ENCODE peak calls at places on chromosomes 13 and 19, in eight cellular contexts. X is fibroblast of the aortic adventitia, Y is fibroblast of lung, R is left ventricle myocardium inferior, V is adipocyte, A is HEK293T, Q is pancreas, U is C1 segment of cervical spinal cord. E is an unnamed sample.

GRCh38 chr19:42942187-42942789 is 5.3 kb upstream of the PSG7 start:
- DNase-seq in U (no peak), X (peak), Q (no peak), R (no peak), A (no peak), V (no peak), Y (no peak), E (no peak)

GRCh38 chr13:76890036-76890435 is 3.8 kb upstream of the KCTD12 start:
- DNase-seq in X (no peak), R (no peak), V (peak), Q (no peak), U (no peak), Y (peak), A (no peak), E (peak)

GRCh38 chr13:44867825-44868224 is 121.4 kb downstream of the NUFIP1 start:
- DNase-seq in Q (no peak), U (no peak), V (no peak), A (no peak), X (peak), R (no peak), Y (no peak), E (peak)

GRCh38 chr13:34391071-34391470 is 551.0 kb upstream of the NBEA start:
- DNase-seq in A (no peak), Q (no peak), V (peak), U (no peak), R (no peak), Y (peak), X (peak), E (peak)

GRCh38 chr19:7337380-7338194 is 11.2 kb upstream of the ARHGEF18 start:
- DNase-seq in Y (no peak), A (no peak), U (no peak), R (no peak), V (no peak), Q (no peak), X (no peak), E (no peak)

GRCh38 chr13:30026093-30026492 is 175.7 kb upstream of the UBL3 start:
- DNase-seq in X (peak), R (no peak), V (peak), U (no peak), Q (no peak), A (no peak), Y (peak), E (peak)

GRCh38 chr19:8302357-8302691 is 5.8 kb downstream of the CD320 start:
- DNase-seq in X (no peak), A (no peak), U (no peak), V (no peak), R (peak), Q (no peak), Y (no peak), E (no peak)

GRCh38 chr19:32691952-32692726 is 518 bp downstream of the NUDT19 start:
- DNase-seq in U (peak), A (peak), Y (peak), X (peak), V (peak), R (peak), Q (peak), E (peak)

GRCh38 chr13:41766439-41766838 is 194.5 kb downstream of the VWA8 start:
- DNase-seq in Q (no peak), X (no peak), Y (no peak), U (no peak), V (no peak), R (no peak), A (no peak), E (no peak)

GRCh38 chr13:44040754-44041100 is 161.0 kb downstream of the LACC1 start:
- DNase-seq in Y (peak), X (peak), A (no peak), V (no peak), U (no peak), Q (no peak), R (no peak), E (peak)

GRCh38 chr13:65768545-65768944 is 1461.6 kb downstream of the PCDH9 start:
- DNase-seq in X (no peak), A (no peak), V (no peak), Y (no peak), Q (no peak), R (no peak), U (no peak), E (no peak)

GRCh38 chr13:28761586-28761985 is 42.8 kb upstream of the SLC46A3 start:
- DNase-seq in R (no peak), A (no peak), V (no peak), X (no peak), U (no peak), Q (no peak), Y (peak), E (peak)

GRCh38 chr19:58476498-58477015 is 405 bp downstream of the ZNF446 start:
- DNase-seq in X (peak), R (no peak), A (no peak), V (peak), Q (no peak), U (no peak), Y (peak), E (peak)

GRCh38 chr13:40406405-40407138 is 259.9 kb downstream of the FOXO1 start:
- DNase-seq in V (peak), Q (no peak), X (peak), A (no peak), U (no peak), Y (peak), R (no peak), E (peak)

GRCh38 chr19:39199025-39199424 is 2.3 kb downstream of the NCCRP1 start:
- DNase-seq in R (no peak), X (peak), Y (peak), A (no peak), Q (peak), V (peak), U (no peak), E (peak)

GRCh38 chr13:33353210-33353609 is 67.7 kb upstream of the STARD13 start:
- DNase-seq in U (no peak), Q (no peak), X (no peak), Y (no peak), V (no peak), A (no peak), R (peak), E (no peak)

E was measured in iris pigment epithelial cell.